ENCODE peak calls at places on chromosome 10, in ten cellular contexts. One of them, this sample, is unnamed.

GRCh38 chr10:125628251-125629049 is 54.5 kb downstream of the TEX36 start:
- DNase-seq in GM13976: no peak
- DNase-seq in transverse colon: no peak
- DNase-seq in M059J: no peak
- DNase-seq in effector memory CD8-positive, alpha-beta T cell: no peak
- DNase-seq in LHCN-M2: no peak
- DNase-seq in stimulated activated CD8-positive, alpha-beta memory T cell treated with anti-CD3 and anti-CD28 coated beads, Interleukin-7, amount 100 ng/mL, for 24 hours: no peak
- DNase-seq in endothelial cell: no peak
- DNase-seq in foreskin melanocyte: no peak
- DNase-seq in caudate nucleus: no peak
- DNase-seq in this sample: no peak

GRCh38 chr10:104766341-104766740 is 125.3 kb downstream of the SORCS3 start:
- DNase-seq in LHCN-M2: peak
- DNase-seq in M059J: peak
- DNase-seq in stimulated activated CD8-positive, alpha-beta memory T cell treated with anti-CD3 and anti-CD28 coated beads, Interleukin-7, amount 100 ng/mL, for 24 hours: no peak
- DNase-seq in foreskin melanocyte: peak
- DNase-seq in GM13976: no peak
- DNase-seq in endothelial cell: no peak
- DNase-seq in caudate nucleus: no peak
- DNase-seq in transverse colon: no peak
- DNase-seq in effector memory CD8-positive, alpha-beta T cell: no peak
- DNase-seq in this sample: no peak

GRCh38 chr10:95333997-95334792 is 43.4 kb upstream of the PDLIM1 start:
- DNase-seq in foreskin melanocyte: no peak
- DNase-seq in caudate nucleus: no peak
- DNase-seq in GM13976: no peak
- DNase-seq in endothelial cell: no peak
- DNase-seq in stimulated activated CD8-positive, alpha-beta memory T cell treated with anti-CD3 and anti-CD28 coated beads, Interleukin-7, amount 100 ng/mL, for 24 hours: no peak
- DNase-seq in LHCN-M2: peak
- DNase-seq in effector memory CD8-positive, alpha-beta T cell: no peak
- DNase-seq in transverse colon: peak
- DNase-seq in M059J: peak
- DNase-seq in this sample: no peak

GRCh38 chr10:484925-485661 is 204.4 kb downstream of the DIP2C start:
- DNase-seq in transverse colon: no peak
- DNase-seq in endothelial cell: no peak
- DNase-seq in M059J: peak
- DNase-seq in caudate nucleus: no peak
- DNase-seq in LHCN-M2: peak
- DNase-seq in foreskin melanocyte: no peak
- DNase-seq in stimulated activated CD8-positive, alpha-beta memory T cell treated with anti-CD3 and anti-CD28 coated beads, Interleukin-7, amount 100 ng/mL, for 24 hours: no peak
- DNase-seq in GM13976: peak
- DNase-seq in effector memory CD8-positive, alpha-beta T cell: peak
- DNase-seq in this sample: no peak

GRCh38 chr10:110311357-110311949 is 6.7 kb upstream of the SMNDC1 start:
- DNase-seq in LHCN-M2: peak
- DNase-seq in foreskin melanocyte: peak
- DNase-seq in stimulated activated CD8-positive, alpha-beta memory T cell treated with anti-CD3 and anti-CD28 coated beads, Interleukin-7, amount 100 ng/mL, for 24 hours: no peak
- DNase-seq in M059J: peak
- DNase-seq in endothelial cell: peak
- DNase-seq in caudate nucleus: no peak
- DNase-seq in transverse colon: peak
- DNase-seq in GM13976: no peak
- DNase-seq in effector memory CD8-positive, alpha-beta T cell: no peak
- DNase-seq in this sample: peak

GRCh38 chr10:85008493-85009181 is 680.2 kb downstream of the CCSER2 start:
- DNase-seq in caudate nucleus: no peak
- DNase-seq in LHCN-M2: no peak
- DNase-seq in GM13976: no peak
- DNase-seq in stimulated activated CD8-positive, alpha-beta memory T cell treated with anti-CD3 and anti-CD28 coated beads, Interleukin-7, amount 100 ng/mL, for 24 hours: no peak
- DNase-seq in M059J: no peak
- DNase-seq in transverse colon: no peak
- DNase-seq in foreskin melanocyte: no peak
- DNase-seq in endothelial cell: no peak
- DNase-seq in effector memory CD8-positive, alpha-beta T cell: no peak
- DNase-seq in this sample: no peak

GRCh38 chr10:85224366-85224960 is 896.1 kb downstream of the CCSER2 start:
- DNase-seq in GM13976: no peak
- DNase-seq in caudate nucleus: no peak
- DNase-seq in stimulated activated CD8-positive, alpha-beta memory T cell treated with anti-CD3 and anti-CD28 coated beads, Interleukin-7, amount 100 ng/mL, for 24 hours: no peak
- DNase-seq in foreskin melanocyte: no peak
- DNase-seq in M059J: no peak
- DNase-seq in LHCN-M2: no peak
- DNase-seq in effector memory CD8-positive, alpha-beta T cell: no peak
- DNase-seq in transverse colon: no peak
- DNase-seq in endothelial cell: no peak
- DNase-seq in this sample: no peak

GRCh38 chr10:70576803-70577517 is 25.6 kb downstream of the PRF1 start:
- DNase-seq in caudate nucleus: no peak
- DNase-seq in LHCN-M2: peak
- DNase-seq in stimulated activated CD8-positive, alpha-beta memory T cell treated with anti-CD3 and anti-CD28 coated beads, Interleukin-7, amount 100 ng/mL, for 24 hours: no peak
- DNase-seq in foreskin melanocyte: no peak
- DNase-seq in effector memory CD8-positive, alpha-beta T cell: no peak
- DNase-seq in GM13976: no peak
- DNase-seq in endothelial cell: no peak
- DNase-seq in M059J: peak
- DNase-seq in transverse colon: no peak
- DNase-seq in this sample: no peak

GRCh38 chr10:113493943-113494342 is 58.9 kb upstream of the HABP2 start:
- DNase-seq in LHCN-M2: no peak
- DNase-seq in caudate nucleus: no peak
- DNase-seq in M059J: no peak
- DNase-seq in effector memory CD8-positive, alpha-beta T cell: no peak
- DNase-seq in foreskin melanocyte: no peak
- DNase-seq in stimulated activated CD8-positive, alpha-beta memory T cell treated with anti-CD3 and anti-CD28 coated beads, Interleukin-7, amount 100 ng/mL, for 24 hours: no peak
- DNase-seq in GM13976: no peak
- DNase-seq in endothelial cell: no peak
- DNase-seq in transverse colon: no peak
- DNase-seq in this sample: no peak

GRCh38 chr10:44352316-44353127 is 32.4 kb downstream of the CXCL12 start:
- DNase-seq in transverse colon: peak
- DNase-seq in M059J: peak
- DNase-seq in effector memory CD8-positive, alpha-beta T cell: no peak
- DNase-seq in GM13976: no peak
- DNase-seq in stimulated activated CD8-positive, alpha-beta memory T cell treated with anti-CD3 and anti-CD28 coated beads, Interleukin-7, amount 100 ng/mL, for 24 hours: no peak
- DNase-seq in foreskin melanocyte: no peak
- DNase-seq in caudate nucleus: no peak
- DNase-seq in LHCN-M2: peak
- DNase-seq in endothelial cell: peak
- DNase-seq in this sample: no peak

GRCh38 chr10:2619927-2620326 is 447.4 kb upstream of the PFKP start:
- DNase-seq in endothelial cell: no peak
- DNase-seq in stimulated activated CD8-positive, alpha-beta memory T cell treated with anti-CD3 and anti-CD28 coated beads, Interleukin-7, amount 100 ng/mL, for 24 hours: no peak
- DNase-seq in caudate nucleus: no peak
- DNase-seq in foreskin melanocyte: no peak
- DNase-seq in effector memory CD8-positive, alpha-beta T cell: no peak
- DNase-seq in transverse colon: no peak
- DNase-seq in LHCN-M2: no peak
- DNase-seq in M059J: no peak
- DNase-seq in GM13976: no peak
- DNase-seq in this sample: peak

This sample was measured in SK-N-SH.